ENCODE peak calls at places on chromosomes 4 and X, in five cellular contexts. X is endothelial cell of umbilical vein, N is SW480, P is fibroblast of lung, Q is PC-3. B is an unnamed sample.

GRCh38 chrX:125289920-125290319 is 29.8 kb upstream of the TEX13C start:
- DNase-seq in X (no peak), N (no peak), P (peak), Q (peak), B (no peak)

GRCh38 chrX:97527725-97528124 is 644.0 kb downstream of the RPA4 start:
- DNase-seq in N (no peak), Q (no peak), P (no peak), X (no peak), B (no peak)

GRCh38 chr4:154082760-154083530 is 294.1 kb upstream of the SFRP2 start:
- DNase-seq in N (peak), Q (peak), P (peak), X (no peak), B (peak)

GRCh38 chr4:3305610-3306371 is 13.0 kb downstream of the RGS12 start:
- DNase-seq in Q (no peak), N (no peak), P (peak), X (peak), B (no peak)

GRCh38 chrX:41317487-41318208 is 16.3 kb upstream of the DDX3X start:
- DNase-seq in P (no peak), Q (no peak), N (no peak), X (no peak), B (no peak)

GRCh38 chrX:126552313-126553022 is at the start of gene DCAF12L1:
- DNase-seq in P (no peak), N (no peak), Q (no peak), X (peak), B (no peak)

GRCh38 chr4:70508801-70509200 is 9.6 kb upstream of the AMTN start:
- DNase-seq in X (no peak), P (peak), Q (no peak), N (no peak), B (no peak)

GRCh38 chrX:140766024-140766611 is 56.6 kb downstream of the LINC00632 start:
- DNase-seq in P (peak), Q (peak), N (peak), X (peak), B (peak)

GRCh38 chr4:85751907-85752306 is 277.0 kb downstream of the ARHGAP24 start:
- DNase-seq in P (no peak), N (no peak), X (no peak), Q (no peak), B (no peak)

GRCh38 chrX:54166915-54167314 is 16.1 kb downstream of the FAM120C start:
- DNase-seq in Q (no peak), P (no peak), X (no peak), N (no peak), B (no peak)

GRCh38 chr4:90745176-90745575 is 618.0 kb downstream of the CCSER1 start:
- DNase-seq in X (no peak), P (peak), N (no peak), Q (peak), B (no peak)